ENCODE peak calls at places on chromosomes 3 and 15, in six cellular contexts. V is GM12878, I is K562, F is HCT116, B is H1, Z is HepG2. W is an unnamed sample. For H3K36me3, the result is how much of the 10 kb centered on the place peaks cover.

GRCh38 chr3:52931889-52932288 is 34.5 kb upstream of the STIMATE start:
- DNase-seq in I (no peak), Z (no peak), B (no peak), F (no peak), V (no peak), W (no peak)

GRCh38 chr15:52172869-52173268 is 18.3 kb downstream of the GNB5 start:
- DNase-seq in I (no peak), B (no peak), V (no peak), F (no peak), Z (no peak), W (no peak)

GRCh38 chr3:128273841-128274573 is 120.7 kb downstream of the EEFSEC start:
- DNase-seq in V (no peak), B (peak), F (no peak), I (no peak), Z (no peak), W (no peak)

GRCh38 chr3:46713898-46714552 is 3.6 kb downstream of the PRSS50 start:
- DNase-seq in F (no peak), Z (no peak), I (no peak), B (no peak), V (peak), W (no peak)

GRCh38 chr3:184662192-184662591 is 49.7 kb downstream of the MAGEF1 start:
- DNase-seq in Z (no peak), B (no peak), V (no peak), F (no peak), I (no peak), W (no peak)

GRCh38 chr3:137061186-137061585 is 103.4 kb downstream of the IL20RB start:
- DNase-seq in B (no peak), Z (no peak), V (no peak), F (no peak), I (no peak), W (no peak)

GRCh38 chr15:99016680-99017321 is 9.2 kb upstream of the PGPEP1L start:
- DNase-seq in B (peak), Z (no peak), V (no peak), F (no peak), I (no peak), W (peak)

GRCh38 chr3:13884851-13885703 is 5.2 kb upstream of the WNT7A start:
- DNase-seq in B (peak), Z (peak), F (peak), V (no peak), I (peak), W (no peak)

GRCh38 chr3:159583662-159584061 is 405.0 kb upstream of the IL12A start:
- DNase-seq in I (no peak), F (no peak), B (no peak), Z (no peak), V (no peak), W (no peak)

GRCh38 chr3:197692641-197693040 is 44.1 kb downstream of the RUBCN start:
- DNase-seq in I (no peak), F (no peak), V (no peak), Z (no peak), B (no peak), W (no peak)

GRCh38 chr3:113231827-113232253 is 20.5 kb downstream of the BOC start:
- DNase-seq in F (peak), I (no peak), V (no peak), B (no peak), Z (peak), W (peak)

GRCh38 chr15:43828061-43828657 is 1.4 kb downstream of the WDR76 start:
- DNase-seq in I (no peak), B (no peak), F (no peak), V (no peak), Z (no peak), W (no peak)

GRCh38 chr15:56871180-56871579 is 47.3 kb upstream of the TCF12 start:
- DNase-seq in F (peak), I (no peak), V (no peak), B (no peak), Z (peak), W (no peak)

GRCh38 chr3:28335246-28335645 is 13.3 kb upstream of the ZCWPW2 start:
- DNase-seq in V (no peak), I (no peak), Z (no peak), B (no peak), F (no peak), W (no peak)

GRCh38 chr15:39649765-39650164 is 68.9 kb downstream of the THBS1 start:
- DNase-seq in V (no peak), B (no peak), F (no peak), Z (no peak), I (no peak), W (no peak)

GRCh38 chr3:155356594-155357370 is 63.3 kb upstream of the STRIT1 start:
- DNase-seq in V (no peak), F (no peak), I (no peak), Z (peak), B (peak), W (no peak)

DNA sequence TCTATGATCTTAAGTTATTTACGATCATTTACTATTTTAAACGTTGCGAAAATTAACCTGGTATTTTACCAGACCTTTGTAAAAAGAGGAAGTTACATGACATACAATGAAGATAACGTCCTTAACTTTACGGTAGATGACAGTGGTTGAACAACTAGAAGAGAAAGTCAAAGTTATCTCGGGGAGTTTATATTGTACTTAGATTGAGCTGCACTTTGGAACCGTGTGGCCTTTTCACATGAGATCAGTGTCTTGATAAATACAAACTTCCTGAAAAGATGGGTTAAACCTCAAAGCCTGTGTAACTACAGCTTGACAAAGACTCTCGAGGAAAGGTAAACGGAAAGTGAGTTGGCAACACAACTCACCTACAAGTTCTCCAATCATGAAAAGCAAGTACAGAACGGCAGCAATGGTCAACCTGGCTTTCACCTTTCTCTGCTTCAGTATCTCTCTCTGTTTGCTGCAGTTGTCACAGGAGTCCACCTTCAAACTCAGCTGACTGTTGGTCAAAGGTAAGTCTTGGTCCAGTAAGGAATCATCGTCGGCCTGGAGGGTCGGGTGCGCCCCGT is 873 bp downstream of the SLC30A4 start:
- DNase-seq in Z (peak), B (no peak), I (no peak), F (no peak), V (no peak), W (no peak)
- TF ChIP-seq SIN3A in Z (no peak), B (no peak), I (no peak), F (no peak), V (no peak), W (no peak)

GRCh38 chr3:196357905-196358304 is 19.7 kb upstream of the TM4SF19 start:
- DNase-seq in B (no peak), Z (no peak), V (no peak), F (no peak), I (no peak), W (no peak)

GRCh38 chr3:196355668-196356067 is 17.5 kb upstream of the TM4SF19 start:
- DNase-seq in Z (no peak), V (no peak), I (no peak), F (no peak), B (no peak), W (no peak)

GRCh38 chr3:196356556-196356955 is 18.4 kb upstream of the TM4SF19 start:
- DNase-seq in Z (no peak), F (no peak), V (no peak), I (no peak), B (no peak), W (no peak)

GRCh38 chr3:196360586-196360985 is 22.4 kb upstream of the TM4SF19 start:
- DNase-seq in Z (no peak), I (no peak), V (no peak), F (no peak), B (no peak), W (no peak)
- H3K36me3 ChIP-seq in Z (under half), I (half or more), V (under half), F (under half), B (under half), W (under half)

GRCh38 chr3:16143870-16144568 is 30.5 kb upstream of the GALNT15 start:
- DNase-seq in I (no peak), B (no peak), V (no peak), Z (no peak), F (no peak), W (no peak)
- TF ChIP-seq POLR2AphosphoS5 in I (no peak), B (no peak), V (no peak), Z (no peak), F (no peak), W (no peak)

DNA sequence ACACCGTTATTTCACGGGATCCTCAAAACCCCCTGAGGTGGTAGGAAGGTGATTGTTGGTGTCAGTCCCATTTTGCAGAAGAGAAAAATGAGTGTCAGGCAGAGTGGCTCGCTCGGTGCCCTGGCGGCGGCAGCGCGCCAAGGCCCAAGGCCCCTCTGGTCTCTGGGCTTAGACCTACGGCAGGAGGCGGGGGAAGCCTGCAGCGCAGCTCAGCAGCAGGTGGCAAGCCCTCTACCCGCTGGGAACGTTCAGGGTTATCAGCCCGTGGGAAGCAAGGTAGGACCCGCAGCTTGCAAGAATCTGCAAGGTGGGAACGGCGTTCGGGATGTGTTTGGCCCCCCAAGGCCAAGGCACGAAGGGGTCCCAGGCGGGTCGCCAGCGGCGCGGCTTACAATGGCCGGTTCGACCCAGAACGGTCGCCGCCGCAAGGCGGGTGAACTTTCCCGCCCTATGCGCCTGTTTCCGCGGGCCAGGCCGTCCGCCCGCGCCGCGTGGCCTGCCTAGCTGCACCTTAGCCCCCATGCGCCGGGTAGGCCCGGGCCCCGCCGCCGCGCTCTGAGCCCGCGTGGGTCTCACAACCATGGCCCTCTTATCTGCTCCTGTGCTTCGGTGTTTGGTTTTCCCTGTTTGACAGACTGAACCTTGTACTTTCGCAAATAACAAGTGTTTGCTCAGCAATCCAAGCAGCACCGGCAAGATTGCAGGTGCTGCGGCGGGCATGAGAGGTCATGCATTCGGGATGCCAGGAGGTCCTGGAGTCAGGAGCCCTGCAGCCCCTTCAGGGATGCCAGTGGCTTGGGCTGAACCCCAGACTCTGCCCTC is 39.7 kb downstream of the CCNL1 start:
- DNase-seq in Z (peak), I (no peak), F (no peak), V (no peak), B (no peak), W (no peak)
- TF ChIP-seq SIN3A in Z (no peak), I (no peak), F (no peak), V (no peak), B (no peak), W (no peak)

DNA sequence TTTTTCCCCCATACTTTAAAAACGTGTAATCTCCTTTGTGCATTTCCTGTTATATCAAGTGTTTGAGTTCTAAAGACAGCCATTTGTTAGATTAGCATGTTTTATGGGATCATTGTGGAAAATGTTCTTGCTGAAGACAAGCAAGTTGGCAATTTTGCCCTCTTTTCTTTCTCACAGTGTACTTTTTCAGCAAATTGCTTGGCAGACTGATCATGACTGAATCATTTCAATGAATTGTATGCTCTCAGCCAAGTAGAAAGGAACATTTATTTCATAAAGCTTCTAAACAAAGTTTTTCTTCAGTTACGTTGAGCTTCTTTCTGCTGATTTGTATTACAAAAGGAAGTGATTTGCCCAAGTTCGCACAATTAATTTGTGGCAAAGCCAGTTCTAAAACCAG is 51.6 kb downstream of the ATG7 start:
- DNase-seq in F (no peak), B (no peak), V (no peak), Z (no peak), I (no peak), W (no peak)
- H3K36me3 ChIP-seq in F (under half), B (under half), V (under half), Z (under half), I (under half), W (under half)

W was measured in Panc1.